ENCODE peak calls at places on chromosome 15, in four cellular contexts. One of them, this sample, is unnamed.

GRCh38 chr15:90348456-90348855 is 3.6 kb upstream of the ZNF774 start:
- DNase-seq in H1: no peak
- DNase-seq in K562: no peak
- DNase-seq in SK-N-SH: no peak
- DNase-seq in this sample: no peak

GRCh38 chr15:70147778-70148177 is 50.1 kb upstream of the TLE3 start:
- DNase-seq in H1: no peak
- DNase-seq in K562: no peak
- DNase-seq in SK-N-SH: no peak
- DNase-seq in this sample: no peak

GRCh38 chr15:55715355-55716076 is 27.4 kb downstream of the PRTG start:
- DNase-seq in H1: no peak
- DNase-seq in K562: no peak
- DNase-seq in SK-N-SH: no peak
- DNase-seq in this sample: no peak

GRCh38 chr15:25743160-25743908 is 119.8 kb downstream of the ATP10A start:
- DNase-seq in H1: no peak
- DNase-seq in K562: no peak
- DNase-seq in SK-N-SH: no peak
- DNase-seq in this sample: no peak

GRCh38 chr15:71647479-71647792 is 162.9 kb upstream of the NR2E3 start:
- DNase-seq in H1: no peak
- DNase-seq in K562: no peak
- DNase-seq in SK-N-SH: no peak
- DNase-seq in this sample: no peak

GRCh38 chr15:32747886-32748285 is 30.1 kb downstream of the GREM1 start:
- DNase-seq in H1: no peak
- DNase-seq in K562: no peak
- DNase-seq in SK-N-SH: no peak
- DNase-seq in this sample: no peak

GRCh38 chr15:62940359-62940754 is 102.2 kb upstream of the TPM1 start:
- DNase-seq in H1: no peak
- DNase-seq in K562: no peak
- DNase-seq in SK-N-SH: no peak
- DNase-seq in this sample: no peak

GRCh38 chr15:58453931-58454793 is 22.4 kb downstream of the LIPC start:
- DNase-seq in H1: no peak
- DNase-seq in K562: no peak
- DNase-seq in SK-N-SH: no peak
- DNase-seq in this sample: no peak

GRCh38 chr15:37034835-37035234 is 65.5 kb downstream of the MEIS2 start:
- DNase-seq in H1: no peak
- DNase-seq in K562: no peak
- DNase-seq in SK-N-SH: no peak
- DNase-seq in this sample: no peak

GRCh38 chr15:32866486-32867312 is 148.9 kb downstream of the GREM1 start:
- DNase-seq in H1: no peak
- DNase-seq in K562: no peak
- DNase-seq in SK-N-SH: no peak
- DNase-seq in this sample: no peak

GRCh38 chr15:40847225-40847961 is 3.5 kb downstream of the SPINT1 start:
- DNase-seq in H1: no peak
- DNase-seq in K562: peak; percentile 91
- DNase-seq in SK-N-SH: peak; percentile 51
- DNase-seq in this sample: peak; percentile 57

GRCh38 chr15:40957581-40958051 is 4.3 kb downstream of the CHAC1 start:
- DNase-seq in H1: no peak
- DNase-seq in K562: no peak
- DNase-seq in SK-N-SH: peak; percentile 66
- DNase-seq in this sample: no peak

GRCh38 chr15:43346305-43346704 is 15.9 kb upstream of the LCMT2 start:
- DNase-seq in H1: no peak
- DNase-seq in K562: no peak
- DNase-seq in SK-N-SH: no peak
- DNase-seq in this sample: no peak

GRCh38 chr15:63030101-63030528 is 12.4 kb upstream of the TPM1 start:
- DNase-seq in H1: no peak
- DNase-seq in K562: no peak
- DNase-seq in SK-N-SH: no peak
- DNase-seq in this sample: no peak

GRCh38 chr15:93189562-93189961 is 100.6 kb upstream of the RGMA start:
- DNase-seq in H1: no peak
- DNase-seq in K562: no peak
- DNase-seq in SK-N-SH: peak; percentile 32
- DNase-seq in this sample: no peak

GRCh38 chr15:95286911-95287769 is 1043.4 kb upstream of the NR2F2 start:
- DNase-seq in H1: peak; percentile 53
- DNase-seq in K562: no peak
- DNase-seq in SK-N-SH: no peak
- DNase-seq in this sample: peak; percentile 28

GRCh38 chr15:58549013-58549779 is 117.4 kb downstream of the LIPC start:
- DNase-seq in H1: no peak
- DNase-seq in K562: no peak
- DNase-seq in SK-N-SH: peak; percentile 49
- DNase-seq in this sample: no peak

GRCh38 chr15:26073430-26074333 is 210.6 kb upstream of the ATP10A start:
- DNase-seq in H1: no peak
- DNase-seq in K562: no peak
- DNase-seq in SK-N-SH: no peak
- DNase-seq in this sample: no peak

GRCh38 chr15:58222698-58223097 is 84.5 kb downstream of the AQP9 start:
- DNase-seq in H1: no peak
- DNase-seq in K562: no peak
- DNase-seq in SK-N-SH: no peak
- DNase-seq in this sample: no peak

GRCh38 chr15:42138968-42139386 is 17.5 kb downstream of the PLA2G4F start:
- DNase-seq in H1: peak; percentile 29
- DNase-seq in K562: no peak
- DNase-seq in SK-N-SH: no peak
- DNase-seq in this sample: no peak

GRCh38 chr15:101478701-101479341 is 10.7 kb downstream of the PCSK6 start:
- DNase-seq in H1: no peak
- DNase-seq in K562: no peak
- DNase-seq in SK-N-SH: no peak
- DNase-seq in this sample: no peak

GRCh38 chr15:71151061-71151460 is 35.8 kb downstream of the THSD4 start:
- DNase-seq in H1: no peak
- DNase-seq in K562: no peak
- DNase-seq in SK-N-SH: no peak
- DNase-seq in this sample: no peak

GRCh38 chr15:93331545-93332117 is 242.6 kb upstream of the RGMA start:
- DNase-seq in H1: peak; percentile 69
- DNase-seq in K562: no peak
- DNase-seq in SK-N-SH: peak; percentile 75
- DNase-seq in this sample: no peak

DNA sequence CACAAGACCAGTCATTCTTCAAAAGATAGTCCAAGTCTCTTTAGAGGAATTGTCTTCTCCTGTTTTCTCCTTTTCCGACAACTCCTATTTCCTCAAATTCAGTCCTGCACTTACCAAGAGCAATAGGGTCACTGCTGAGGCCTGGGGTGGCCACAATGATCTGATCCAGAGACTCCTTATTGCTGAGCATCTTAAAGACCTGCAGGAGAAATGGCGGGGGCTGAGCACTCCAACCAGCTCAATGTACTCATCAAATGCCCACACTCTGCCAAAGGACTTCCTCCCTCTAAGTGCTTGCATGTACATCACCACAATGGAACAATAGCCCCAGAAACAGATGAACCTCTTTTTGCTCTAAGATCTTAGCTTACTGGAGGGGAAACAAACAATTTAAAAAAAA is 9.6 kb downstream of the UBL7 start:
- DNase-seq in H1: no peak
- DNase-seq in K562: no peak
- DNase-seq in SK-N-SH: no peak
- DNase-seq in this sample: no peak
- TF ChIP-seq NRF1 in H1: no peak
- TF ChIP-seq NRF1 in K562: no peak
- TF ChIP-seq NRF1 in SK-N-SH: no peak
- TF ChIP-seq NRF1 in this sample: no peak

GRCh38 chr15:77642019-77642418 is 9.3 kb upstream of the LINGO1 start:
- DNase-seq in H1: no peak
- DNase-seq in K562: no peak
- DNase-seq in SK-N-SH: no peak
- DNase-seq in this sample: no peak
- TF ChIP-seq NRF1 in H1: no peak
- TF ChIP-seq NRF1 in K562: no peak
- TF ChIP-seq NRF1 in SK-N-SH: no peak
- TF ChIP-seq NRF1 in this sample: no peak

GRCh38 chr15:48281674-48282073 is 49.6 kb upstream of the DUT start:
- DNase-seq in H1: no peak
- DNase-seq in K562: no peak
- DNase-seq in SK-N-SH: no peak
- DNase-seq in this sample: no peak

GRCh38 chr15:48279608-48280007 is 51.6 kb upstream of the DUT start:
- DNase-seq in H1: no peak
- DNase-seq in K562: no peak
- DNase-seq in SK-N-SH: no peak
- DNase-seq in this sample: no peak

GRCh38 chr15:48282186-48282585 is 49.0 kb upstream of the DUT start:
- DNase-seq in H1: no peak
- DNase-seq in K562: no peak
- DNase-seq in SK-N-SH: no peak
- DNase-seq in this sample: no peak

GRCh38 chr15:48283361-48284157 is 47.7 kb upstream of the DUT start:
- DNase-seq in H1: no peak
- DNase-seq in K562: no peak
- DNase-seq in SK-N-SH: no peak
- DNase-seq in this sample: no peak

GRCh38 chr15:48285329-48286214 is 45.7 kb upstream of the DUT start:
- DNase-seq in H1: peak; percentile 73
- DNase-seq in K562: peak; percentile 56
- DNase-seq in SK-N-SH: peak; percentile 61
- DNase-seq in this sample: peak; percentile 38
- TF ChIP-seq NRF1 in H1: no peak
- TF ChIP-seq NRF1 in K562: no peak
- TF ChIP-seq NRF1 in SK-N-SH: no peak
- TF ChIP-seq NRF1 in this sample: no peak

GRCh38 chr15:35014265-35014664 is 26.2 kb upstream of the ZNF770 start:
- DNase-seq in H1: no peak
- DNase-seq in K562: no peak
- DNase-seq in SK-N-SH: no peak
- DNase-seq in this sample: no peak
- TF ChIP-seq NRF1 in H1: no peak
- TF ChIP-seq NRF1 in K562: no peak
- TF ChIP-seq NRF1 in SK-N-SH: no peak
- TF ChIP-seq NRF1 in this sample: no peak